ENCODE peak calls at places on chromosomes 16 and 17, in six cellular contexts. D is K562, C is H1, M is GM12891, X is GM12878, P is HepG2. F is an unnamed sample.

GRCh38 chr17:38918129-38918913 is 7.1 kb upstream of the LASP1NB start:
- DNase-seq in D (no peak), C (no peak), M (no peak), X (no peak), P (no peak), F (no peak)

GRCh38 chr17:39979865-39980401 is 674 bp upstream of the PSMD3 start:
- DNase-seq in D (peak), C (no peak), M (no peak), X (no peak), P (peak), F (no peak)

GRCh38 chr16:66899945-66900688 is 18.6 kb downstream of the CDH16 start:
- DNase-seq in D (peak), C (no peak), M (peak), X (no peak), P (peak), F (no peak)

GRCh38 chr17:17440938-17441730 is 35.7 kb upstream of the MED9 start:
- DNase-seq in D (no peak), C (no peak), M (no peak), X (no peak), P (no peak), F (no peak)

GRCh38 chr17:29042026-29042678 is 789 bp upstream of the PIPOX start:
- DNase-seq in D (no peak), C (no peak), M (no peak), X (no peak), P (no peak), F (no peak)

GRCh38 chr17:76235883-76236282 is 4.4 kb downstream of the RNF157 start:
- DNase-seq in D (no peak), C (no peak), M (no peak), X (no peak), P (no peak), F (no peak)

GRCh38 chr17:17708301-17708700 is 27.0 kb downstream of the RAI1 start:
- DNase-seq in D (no peak), C (no peak), M (no peak), X (no peak), P (no peak), F (no peak)

GRCh38 chr17:38873646-38874380 is 4.0 kb downstream of the LASP1 start:
- DNase-seq in D (no peak), C (no peak), M (no peak), X (no peak), P (no peak), F (no peak)

GRCh38 chr17:70621593-70621992 is 452.3 kb downstream of the KCNJ2 start:
- DNase-seq in D (no peak), C (no peak), M (no peak), X (no peak), P (no peak), F (no peak)

GRCh38 chr17:48770954-48771353 is 42.4 kb upstream of the HOXB13 start:
- DNase-seq in D (no peak), C (no peak), M (no peak), X (peak), P (no peak), F (no peak)

GRCh38 chr16:10114411-10114810 is 67.8 kb downstream of the GRIN2A start:
- DNase-seq in D (no peak), C (no peak), M (no peak), X (no peak), P (no peak), F (no peak)

GRCh38 chr16:65024649-65025243 is 97.1 kb downstream of the CDH11 start:
- DNase-seq in D (no peak), C (no peak), M (no peak), X (no peak), P (no peak), F (no peak)

GRCh38 chr16:57169327-57169726 is 16.5 kb downstream of the PSME3IP1 start:
- DNase-seq in D (no peak), C (no peak), M (no peak), X (no peak), P (no peak), F (no peak)

GRCh38 chr17:32285770-32286517 is 20.3 kb downstream of the RHBDL3 start:
- DNase-seq in D (no peak), C (no peak), M (no peak), X (no peak), P (no peak), F (no peak)

GRCh38 chr17:28575126-28575795 is 1.4 kb downstream of the ALDOC start:
- DNase-seq in D (no peak), C (no peak), M (no peak), X (no peak), P (no peak), F (no peak)

GRCh38 chr17:8138366-8138671 is 13.9 kb downstream of the PER1 start:
- DNase-seq in D (no peak), C (no peak), M (no peak), X (no peak), P (no peak), F (no peak)

GRCh38 chr17:8140058-8140412 is 12.2 kb downstream of the PER1 start:
- DNase-seq in D (no peak), C (no peak), M (no peak), X (no peak), P (no peak), F (no peak)

GRCh38 chr17:8137645-8138342 is 13.9 kb upstream of the HES7 start:
- DNase-seq in D (no peak), C (no peak), M (no peak), X (no peak), P (no peak), F (no peak)

GRCh38 chr17:8140413-8141029 is 11.7 kb downstream of the PER1 start:
- DNase-seq in D (no peak), C (no peak), M (no peak), X (no peak), P (no peak), F (no peak)

DNA sequence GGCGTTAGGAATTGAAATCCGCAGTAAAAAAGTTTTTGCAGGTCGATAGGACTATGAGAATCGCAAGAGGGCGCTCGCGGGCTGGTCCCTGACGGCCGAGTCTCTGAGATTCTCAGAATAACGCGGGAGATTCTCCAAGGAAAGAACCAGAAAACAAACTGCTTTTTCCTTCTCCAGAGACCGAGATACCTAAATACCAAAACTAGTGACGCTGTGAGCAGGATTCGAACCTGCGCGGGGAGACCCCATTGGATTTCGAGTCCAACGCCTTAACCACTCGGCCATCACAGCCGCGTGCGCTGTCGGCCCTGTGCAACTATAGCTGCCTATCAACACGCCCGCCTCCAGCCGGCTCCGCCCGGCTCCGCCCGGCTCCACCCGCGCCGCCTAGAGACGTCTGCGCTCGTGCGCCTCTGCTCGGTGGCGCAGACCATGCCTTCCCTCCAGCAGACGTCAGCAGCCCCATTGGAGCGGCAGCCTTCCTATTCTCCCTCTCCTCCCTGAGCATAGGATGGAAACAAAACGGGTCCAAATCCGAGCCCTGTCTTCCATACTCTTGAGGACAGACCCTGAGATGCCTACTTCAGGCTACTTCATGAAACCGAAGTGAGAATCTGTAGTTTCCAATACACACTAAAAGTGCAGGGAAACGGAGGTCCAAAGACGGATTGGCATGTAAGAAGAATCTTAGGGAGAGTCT is 13.4 kb downstream of the PER1 start:
- DNase-seq in D (peak), C (peak), M (peak), X (peak), P (peak), F (peak)
- TF ChIP-seq POLR2A in D (no peak), C (no peak), M (no peak), X (peak), P (no peak), F (peak)

DNA sequence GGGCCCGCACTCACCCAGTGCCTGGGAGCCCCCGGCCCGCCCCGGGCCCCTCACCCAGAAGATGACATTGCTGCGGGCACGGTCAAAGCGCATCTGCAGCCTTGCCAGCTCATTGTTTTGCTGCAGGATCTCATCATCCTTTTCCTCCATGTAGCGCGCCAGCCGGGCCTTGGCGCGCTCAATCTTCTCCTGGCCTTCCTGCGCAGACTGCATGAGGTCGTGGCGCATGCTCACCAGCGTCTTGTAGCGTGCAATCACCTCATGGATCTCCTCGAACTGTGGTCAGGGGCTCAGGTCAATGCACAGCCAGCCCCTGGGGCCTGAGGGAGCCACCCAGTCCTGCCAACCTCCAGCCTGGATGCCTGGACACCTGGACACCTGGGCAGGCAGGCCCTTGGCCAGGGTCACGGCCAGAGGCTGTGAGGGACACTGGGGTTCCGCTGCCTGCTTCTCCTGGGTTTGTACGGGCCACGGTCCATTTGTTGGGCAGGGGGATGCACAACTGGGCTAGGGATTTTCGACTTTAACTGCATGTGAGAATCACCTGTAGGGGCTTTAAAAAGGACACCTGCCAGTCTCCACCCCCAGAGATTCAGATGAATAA is 9.2 kb downstream of the CCDC42 start:
- DNase-seq in D (no peak), C (no peak), M (no peak), X (no peak), P (no peak), F (no peak)
- TF ChIP-seq TAF1 in D (no peak), C (no peak), M (no peak), X (no peak), P (no peak), F (no peak)

GRCh38 chr17:59851431-59852375 is 41.0 kb downstream of the TUBD1 start:
- DNase-seq in D (no peak), C (no peak), M (no peak), X (no peak), P (no peak), F (no peak)

GRCh38 chr17:59858167-59858790 is 34.5 kb downstream of the TUBD1 start:
- DNase-seq in D (no peak), C (no peak), M (no peak), X (no peak), P (no peak), F (no peak)

GRCh38 chr17:59856859-59857794 is 35.6 kb downstream of the TUBD1 start:
- DNase-seq in D (no peak), C (no peak), M (no peak), X (no peak), P (no peak), F (no peak)

GRCh38 chr17:59848778-59849177 is 44.0 kb downstream of the TUBD1 start:
- DNase-seq in D (no peak), C (no peak), M (no peak), X (no peak), P (peak), F (no peak)

GRCh38 chr17:59853168-59853918 is 39.4 kb downstream of the TUBD1 start:
- DNase-seq in D (peak), C (no peak), M (peak), X (no peak), P (peak), F (no peak)
- TF ChIP-seq POLR2AphosphoS5 in D (no peak), C (no peak), M (no peak), X (no peak), P (peak), F (no peak)

DNA sequence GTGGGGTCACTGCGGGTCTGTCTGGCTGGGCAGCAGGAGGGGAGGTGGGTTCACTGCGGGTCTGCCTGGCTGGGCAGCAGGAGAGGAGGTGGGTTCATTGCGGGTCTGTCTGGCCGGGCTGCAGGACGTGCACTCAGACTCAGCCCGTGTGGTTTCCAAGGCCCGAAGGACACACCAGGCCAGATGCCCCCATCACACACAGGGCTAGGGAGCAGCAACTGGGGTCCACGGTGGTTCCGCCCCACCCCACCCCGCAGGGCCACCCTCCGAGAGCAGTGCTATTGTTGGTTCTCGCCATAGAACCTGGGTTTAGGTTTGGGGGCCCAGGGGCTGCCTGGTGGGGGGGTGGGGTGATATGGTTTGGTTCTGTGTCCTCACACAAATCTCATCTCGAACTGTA is 5.8 kb upstream of the CIAO3 start:
- DNase-seq in D (no peak), C (no peak), M (no peak), X (no peak), P (no peak), F (no peak)
- TF ChIP-seq POLR2A in D (no peak), C (no peak), M (no peak), X (no peak), P (no peak), F (no peak)

GRCh38 chr16:86554599-86554916 is 477 bp downstream of the MTHFSD start:
- DNase-seq in D (no peak), C (no peak), M (no peak), X (no peak), P (no peak), F (no peak)

GRCh38 chr16:86553356-86553755 is 1.7 kb downstream of the MTHFSD start:
- DNase-seq in D (no peak), C (no peak), M (no peak), X (no peak), P (no peak), F (no peak)

GRCh38 chr16:86555763-86556130 is 712 bp upstream of the MTHFSD start:
- DNase-seq in D (no peak), C (no peak), M (no peak), X (no peak), P (no peak), F (no peak)

GRCh38 chr16:86556576-86556975 is 1.5 kb upstream of the MTHFSD start:
- DNase-seq in D (no peak), C (no peak), M (no peak), X (no peak), P (no peak), F (no peak)

GRCh38 chr16:86554917-86555762 is at the start of gene MTHFSD:
- DNase-seq in D (peak), C (no peak), M (peak), X (peak), P (peak), F (peak)
- TF ChIP-seq TAF1 in D (peak), C (peak), M (no peak), X (peak), P (peak), F (peak)

DNA sequence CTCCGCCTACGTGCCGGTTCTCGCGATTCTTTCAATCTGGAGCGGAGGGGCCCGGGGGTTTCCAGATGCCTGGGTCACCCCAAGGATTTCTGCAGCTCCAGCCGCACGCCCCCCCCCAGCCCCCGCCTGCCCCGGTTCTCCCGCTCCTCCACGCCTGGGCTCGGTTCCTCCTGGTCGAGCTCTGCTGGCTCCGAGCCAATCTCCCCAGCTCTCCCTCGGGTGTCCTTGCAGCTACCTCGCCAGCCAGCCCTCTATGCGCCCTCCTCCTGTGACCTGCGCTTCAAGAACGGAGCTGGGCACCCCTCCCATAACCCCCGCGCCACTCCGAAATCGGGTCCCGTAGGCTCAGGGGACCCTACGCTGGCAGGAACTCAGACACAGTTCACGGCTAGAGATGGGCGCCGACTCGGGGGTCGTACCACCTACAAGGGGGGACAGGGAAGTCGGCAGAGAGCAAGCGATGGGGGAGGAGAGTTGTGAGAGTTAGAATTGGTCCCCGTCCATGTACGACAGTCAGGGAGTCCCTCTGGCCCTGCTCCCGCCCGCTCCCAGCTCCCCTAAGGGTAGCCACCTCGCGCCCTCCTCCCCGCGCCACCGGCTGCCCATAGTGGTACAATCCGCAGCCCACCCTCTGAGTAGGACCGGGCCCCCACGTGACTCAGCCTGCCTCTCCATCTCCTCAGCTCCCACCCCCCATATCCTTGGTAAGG is 956 bp downstream of the FGF11 start:
- DNase-seq in D (peak), C (no peak), M (no peak), X (no peak), P (no peak), F (no peak)
- TF ChIP-seq POLR2AphosphoS5 in D (no peak), C (no peak), M (no peak), X (no peak), P (no peak), F (no peak)

GRCh38 chr16:2473999-2474876 is 689 bp upstream of the TBC1D24 start:
- DNase-seq in D (peak), C (no peak), M (peak), X (no peak), P (no peak), F (peak)
- TF ChIP-seq POLR2A in D (peak), C (no peak), M (no peak), X (peak), P (peak), F (no peak)

GRCh38 chr16:17994027-17994426 is 342.5 kb downstream of the NPIPA8 start:
- DNase-seq in D (no peak), C (no peak), M (no peak), X (no peak), P (no peak), F (no peak)

GRCh38 chr16:17983847-17984639 is 352.5 kb downstream of the NPIPA8 start:
- DNase-seq in D (no peak), C (no peak), M (no peak), X (no peak), P (no peak), F (no peak)

GRCh38 chr16:17992416-17992815 is 344.1 kb downstream of the NPIPA8 start:
- DNase-seq in D (no peak), C (no peak), M (no peak), X (no peak), P (no peak), F (no peak)

GRCh38 chr16:17989255-17989654 is 347.3 kb downstream of the NPIPA8 start:
- DNase-seq in D (no peak), C (no peak), M (no peak), X (no peak), P (no peak), F (no peak)
- TF ChIP-seq TAF1 in D (no peak), C (no peak), M (no peak), X (no peak), P (no peak), F (no peak)